ENCODE peak calls at places on chromosome 18, in nine cellular contexts. A is AG09319, K is mucosa of gallbladder, O is amniotic epithelial cell, P is globus pallidus, Z is Daoy, D is HEK293T, M is SW480, E is NCI-H1048. Q is an unnamed sample.

GRCh38 chr18:49495074-49495473 is 8.0 kb upstream of the C18orf32 start:
- DNase-seq in P (no peak), E (no peak), K (no peak), A (no peak), Z (no peak), O (no peak), D (no peak), M (no peak), Q (no peak)

GRCh38 chr18:66616523-66616983 is 12.7 kb upstream of the CDH19 start:
- DNase-seq in P (peak), K (no peak), A (no peak), Z (no peak), E (no peak), O (no peak), M (peak), D (peak), Q (no peak)

GRCh38 chr18:45780568-45780967 is 44.9 kb upstream of the SIGLEC15 start:
- DNase-seq in E (no peak), O (peak), D (no peak), M (no peak), P (no peak), A (peak), Z (no peak), K (no peak), Q (no peak)

GRCh38 chr18:79493801-79494211 is 98.1 kb downstream of the NFATC1 start:
- DNase-seq in Z (no peak), P (no peak), E (no peak), M (no peak), O (no peak), A (no peak), D (no peak), K (no peak), Q (no peak)

GRCh38 chr18:45435810-45436209 is 179.5 kb upstream of the SLC14A2 start:
- DNase-seq in D (no peak), Z (no peak), M (no peak), A (no peak), P (no peak), K (no peak), E (no peak), O (no peak), Q (no peak)

GRCh38 chr18:61893304-61893970 is 630 bp upstream of the RNF152 start:
- DNase-seq in O (no peak), Z (peak), M (no peak), P (peak), A (no peak), D (peak), K (peak), E (no peak), Q (no peak)

GRCh38 chr18:26415631-26416030 is 132.7 kb downstream of the KCTD1 start:
- DNase-seq in P (no peak), A (no peak), D (no peak), K (no peak), M (no peak), Z (no peak), E (no peak), O (no peak), Q (no peak)

GRCh38 chr18:12766986-12767433 is 64.2 kb downstream of the PSMG2 start:
- DNase-seq in D (no peak), M (peak), K (no peak), Z (no peak), A (no peak), P (no peak), O (no peak), E (no peak), Q (no peak)

GRCh38 chr18:75644871-75645270 is 217.4 kb upstream of the SMIM21 start:
- DNase-seq in K (no peak), A (no peak), D (no peak), P (no peak), Z (no peak), E (no peak), O (no peak), M (no peak), Q (no peak)

GRCh38 chr18:58013241-58014211 is 30.5 kb upstream of the NEDD4L start:
- DNase-seq in A (no peak), K (peak), M (peak), P (no peak), Z (no peak), E (no peak), O (no peak), D (no peak), Q (peak)

GRCh38 chr18:68034293-68034692 is 517.8 kb upstream of the DSEL start:
- DNase-seq in M (no peak), O (no peak), E (no peak), P (no peak), A (peak), Z (no peak), D (no peak), K (no peak), Q (no peak)

GRCh38 chr18:25457636-25458035 is 105.7 kb upstream of the ZNF521 start:
- DNase-seq in K (no peak), D (no peak), P (no peak), A (no peak), Z (peak), O (peak), M (no peak), E (no peak), Q (no peak)

GRCh38 chr18:5455644-5456043 is 88.2 kb downstream of the EPB41L3 start:
- DNase-seq in A (no peak), P (peak), Z (peak), K (no peak), M (no peak), E (no peak), D (no peak), O (no peak), Q (no peak)

GRCh38 chr18:52190195-52190594 is 149.8 kb upstream of the DCC start:
- DNase-seq in P (no peak), D (no peak), Z (no peak), M (no peak), A (no peak), O (no peak), E (no peak), K (no peak), Q (no peak)

GRCh38 chr18:40088130-40088529 is 1866.9 kb upstream of the PIK3C3 start:
- DNase-seq in E (no peak), Z (no peak), A (no peak), D (no peak), K (no peak), M (no peak), O (no peak), P (no peak), Q (no peak)

GRCh38 chr18:62450175-62450545 is 72.7 kb upstream of the ZCCHC2 start:
- DNase-seq in P (no peak), Z (no peak), K (no peak), A (no peak), E (no peak), O (no peak), D (no peak), M (no peak), Q (no peak)

GRCh38 chr18:55245200-55245599 is 285.9 kb upstream of the CCDC68 start:
- DNase-seq in Z (no peak), K (no peak), M (no peak), E (no peak), A (no peak), P (no peak), D (no peak), O (no peak), Q (no peak)

GRCh38 chr18:45719106-45719505 is 4.9 kb upstream of the SLC14A1 start:
- DNase-seq in M (no peak), K (no peak), E (no peak), P (no peak), Z (no peak), D (no peak), O (no peak), A (no peak), Q (no peak)

Q was measured in NCI-H226.